ENCODE peak calls at places on chromosomes 3 and 15, in nine cellular contexts. Q is AG04450; U is kidney; X is heart left ventricle; S is CD8-positive, alpha-beta memory T cell; G is spleen; W is ovary; I is GM23338; J is right atrium auricular region. H is an unnamed sample.

GRCh38 chr3:66797916-66798560 is 200.1 kb upstream of the KBTBD8 start:
- DNase-seq in S (no peak), X (peak), G (no peak), W (no peak), J (no peak), Q (peak), U (peak), I (peak), H (peak)

GRCh38 chr3:27085849-27086248 is 283.3 kb downstream of the NEK10 start:
- DNase-seq in Q (no peak), W (no peak), X (no peak), S (no peak), U (no peak), I (no peak), J (no peak), G (no peak), H (no peak)

GRCh38 chr15:44038801-44039200 is 156.3 kb downstream of the FRMD5 start:
- DNase-seq in J (no peak), X (no peak), S (no peak), W (no peak), U (no peak), I (peak), G (no peak), Q (no peak), H (no peak)

GRCh38 chr3:143433787-143434378 is 314.3 kb downstream of the CHST2 start:
- DNase-seq in X (no peak), Q (no peak), S (no peak), G (no peak), W (no peak), I (peak), J (no peak), U (no peak), H (no peak)

GRCh38 chr15:69797051-69797595 is 300.6 kb downstream of the TLE3 start:
- DNase-seq in W (no peak), Q (no peak), U (no peak), I (no peak), G (peak), S (no peak), J (peak), X (no peak), H (no peak)

GRCh38 chr15:28006116-28006911 is 92.8 kb downstream of the OCA2 start:
- DNase-seq in G (no peak), I (no peak), W (no peak), X (no peak), U (no peak), J (no peak), Q (no peak), S (no peak), H (no peak)

GRCh38 chr15:66720206-66721010 is 18.4 kb downstream of the SMAD6 start:
- DNase-seq in I (no peak), Q (no peak), X (no peak), S (no peak), J (peak), W (no peak), G (no peak), U (peak), H (no peak)

GRCh38 chr3:122902326-122902725 is 107.5 kb downstream of the SLC49A4 start:
- DNase-seq in X (no peak), S (no peak), W (no peak), J (no peak), U (no peak), Q (no peak), G (no peak), I (no peak), H (no peak)

GRCh38 chr15:56286213-56286612 is 42.5 kb upstream of the RFX7 start:
- DNase-seq in S (no peak), G (no peak), I (peak), Q (no peak), J (no peak), W (no peak), X (no peak), U (no peak), H (no peak)

GRCh38 chr15:67108122-67108871 is 42.9 kb downstream of the SMAD3 start:
- DNase-seq in Q (no peak), I (no peak), S (no peak), U (no peak), W (no peak), X (no peak), J (no peak), G (peak), H (no peak)

GRCh38 chr3:183548262-183548769 is 7.2 kb downstream of the KLHL6 start:
- DNase-seq in X (no peak), G (no peak), U (no peak), S (no peak), I (peak), Q (peak), W (no peak), J (no peak), H (no peak)

GRCh38 chr3:171980578-171981270 is 58.7 kb upstream of the FNDC3B start:
- DNase-seq in J (no peak), G (no peak), W (no peak), Q (no peak), X (no peak), S (peak), I (no peak), U (no peak), H (no peak)

GRCh38 chr15:57667171-57667924 is 39.2 kb upstream of the POLR2M start:
- DNase-seq in J (no peak), Q (peak), I (peak), W (no peak), S (no peak), U (no peak), X (no peak), G (no peak), H (no peak)

GRCh38 chr3:72163809-72164634 is 379.1 kb upstream of the PROK2 start:
- DNase-seq in S (no peak), U (no peak), J (no peak), G (peak), W (no peak), X (no peak), Q (no peak), I (no peak), H (no peak)

GRCh38 chr3:39107874-39108308 is 411 bp downstream of the TTC21A start:
- DNase-seq in J (no peak), W (no peak), X (no peak), S (no peak), I (no peak), U (no peak), Q (no peak), G (no peak), H (no peak)

GRCh38 chr3:108152261-108152660 is 61.4 kb upstream of the CD47 start:
- DNase-seq in S (no peak), W (no peak), X (no peak), J (no peak), Q (no peak), G (no peak), U (no peak), I (no peak), H (no peak)

GRCh38 chr3:35685153-35685552 is 45.8 kb downstream of the ARPP21 start:
- DNase-seq in G (no peak), X (no peak), U (no peak), I (no peak), W (no peak), S (no peak), Q (no peak), J (no peak), H (no peak)

GRCh38 chr3:71066849-71067261 is 516.7 kb downstream of the FOXP1 start:
- DNase-seq in S (no peak), I (no peak), W (no peak), X (no peak), G (no peak), Q (no peak), U (peak), J (peak), H (no peak)

GRCh38 chr15:31155136-31155535 is 53.6 kb upstream of the TRPM1 start:
- DNase-seq in Q (no peak), U (no peak), S (no peak), J (no peak), I (no peak), X (no peak), G (peak), W (no peak), H (no peak)

GRCh38 chr15:31150732-31151212 is 49.2 kb upstream of the TRPM1 start:
- DNase-seq in Q (no peak), I (peak), W (no peak), X (no peak), S (no peak), G (peak), J (no peak), U (no peak), H (no peak)

GRCh38 chr15:31156226-31156625 is 54.7 kb upstream of the TRPM1 start:
- DNase-seq in G (no peak), U (no peak), W (no peak), I (no peak), S (no peak), J (no peak), Q (no peak), X (no peak), H (no peak)

GRCh38 chr15:31151301-31152233 is 50.0 kb upstream of the TRPM1 start:
- DNase-seq in U (no peak), Q (no peak), G (peak), I (no peak), S (no peak), J (no peak), X (no peak), W (no peak), H (no peak)

DNA sequence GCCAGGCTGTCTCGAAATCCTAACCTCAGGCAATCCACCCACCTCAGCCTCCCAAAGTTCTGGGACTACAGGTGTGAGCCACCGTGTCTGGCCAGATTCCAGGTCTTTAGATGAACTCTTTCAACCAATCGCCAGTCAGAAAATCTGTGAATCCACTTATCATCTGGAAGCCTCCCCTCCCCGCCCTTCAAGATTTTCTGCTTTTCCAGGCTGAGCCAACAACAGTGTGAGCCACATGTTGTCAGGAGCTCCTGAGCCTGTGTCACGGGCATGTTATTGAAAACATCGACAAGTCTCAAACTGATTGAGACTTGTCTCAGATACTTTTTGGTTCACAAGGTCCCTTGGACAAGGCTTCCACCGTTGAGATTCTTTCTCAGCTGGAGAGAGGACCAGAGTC is 52.0 kb upstream of the TRPM1 start:
- DNase-seq in X (no peak), S (no peak), J (no peak), W (no peak), U (no peak), I (no peak), Q (no peak), G (no peak), H (no peak)
- H3K27ac ChIP-seq in X (no peak), S (no peak), J (no peak), W (no peak), U (no peak), I (no peak), Q (no peak), G (no peak), H (no peak)

GRCh38 chr15:99324700-99325099 is 73.4 kb downstream of the LRRC28 start:
- DNase-seq in J (no peak), Q (no peak), I (no peak), X (no peak), U (no peak), S (no peak), W (no peak), G (no peak), H (no peak)
- H3K27ac ChIP-seq in J (peak), Q (no peak), I (no peak), X (peak), U (no peak), S (no peak), W (no peak), G (no peak), H (peak)

GRCh38 chr3:129224984-129225393 is 24.4 kb upstream of the COPG1 start:
- DNase-seq in W (peak), X (peak), G (peak), S (no peak), J (peak), U (peak), I (no peak), Q (no peak), H (peak)
- H3K27ac ChIP-seq in W (no peak), X (peak), G (peak), S (no peak), J (peak), U (peak), I (no peak), Q (peak), H (peak)

DNA sequence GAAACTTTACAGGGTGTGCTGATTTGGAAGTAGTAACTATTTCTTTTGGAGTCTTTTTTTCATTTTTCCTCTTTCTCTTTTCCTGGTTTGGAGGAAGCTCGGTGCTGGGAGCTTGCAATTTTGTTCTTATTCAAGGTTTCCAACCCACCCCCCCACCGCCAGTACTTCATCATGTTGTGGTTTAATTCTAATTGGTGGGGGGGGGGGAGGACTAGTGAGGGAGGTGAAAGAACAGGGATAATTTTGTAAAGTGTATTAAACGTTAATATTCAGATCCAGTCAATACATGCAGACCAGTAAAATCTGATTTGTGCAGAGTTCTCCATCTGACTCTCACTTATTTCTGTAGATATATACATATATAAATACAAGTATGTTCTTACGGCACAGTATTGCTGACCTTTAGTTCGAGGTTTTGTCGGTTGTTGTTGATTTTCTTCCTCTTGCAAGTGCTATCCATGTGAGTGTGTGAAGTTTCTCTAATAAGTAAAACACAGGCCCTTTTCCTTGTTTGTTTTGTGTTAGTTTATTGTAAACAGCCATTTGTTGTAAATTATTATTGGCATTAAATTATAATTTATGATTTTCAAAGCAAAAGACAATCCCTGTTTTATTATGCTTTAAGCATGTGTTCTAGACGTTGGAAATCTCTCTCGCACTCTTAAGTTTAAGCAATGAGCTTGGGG is 9.3 kb downstream of the NR2F2 start:
- DNase-seq in U (no peak), J (no peak), Q (no peak), X (no peak), S (no peak), W (no peak), I (no peak), G (no peak), H (no peak)
- H3K27ac ChIP-seq in U (peak), J (peak), Q (peak), X (peak), S (no peak), W (peak), I (no peak), G (peak), H (peak)

DNA sequence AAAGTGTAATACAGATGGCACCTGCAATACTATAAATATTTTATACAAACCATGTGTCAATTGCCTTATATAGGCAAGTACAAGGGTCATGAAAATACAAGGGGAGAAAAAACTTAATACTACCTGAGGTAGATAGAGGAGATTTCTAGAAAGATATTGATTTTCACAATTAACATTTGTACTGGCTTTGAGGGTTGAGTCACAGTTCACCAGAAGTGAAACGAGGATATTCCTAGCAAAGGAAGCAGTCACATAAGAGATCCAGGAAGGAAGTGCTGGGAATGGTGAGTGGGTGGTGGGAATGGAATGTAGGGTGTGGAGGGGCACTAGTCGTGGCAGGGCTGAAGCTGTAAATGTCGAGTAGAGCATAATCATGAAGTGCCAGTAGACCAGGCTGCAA is 108.7 kb downstream of the P2RY1 start:
- DNase-seq in G (no peak), J (no peak), U (no peak), W (no peak), S (no peak), Q (no peak), I (no peak), X (no peak), H (no peak)
- H3K27ac ChIP-seq in G (no peak), J (no peak), U (no peak), W (no peak), S (no peak), Q (no peak), I (no peak), X (no peak), H (no peak)

DNA sequence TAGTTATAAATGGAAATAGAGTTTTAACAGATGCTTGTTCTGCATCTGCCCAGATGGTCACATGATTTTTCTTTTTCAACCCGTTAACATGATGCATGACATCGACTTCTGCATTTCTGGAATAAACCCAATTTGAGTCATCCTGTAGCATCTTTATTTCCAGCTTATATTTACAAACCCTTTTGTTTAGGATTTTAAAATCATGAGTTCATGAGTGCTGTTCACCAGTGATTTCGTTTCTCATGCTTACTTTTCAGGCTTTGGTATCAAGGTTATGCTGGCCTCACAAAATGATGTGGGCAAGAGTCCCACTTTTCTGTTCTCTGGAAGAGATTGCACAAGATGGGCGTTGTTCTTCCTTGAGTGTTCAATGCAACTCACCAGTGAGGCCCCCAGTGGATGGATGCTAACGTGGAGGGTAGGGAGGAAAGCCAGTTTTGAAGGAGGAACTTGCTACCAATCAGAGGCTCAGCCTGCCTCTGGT is 5.2 kb downstream of the HRH1 start:
- DNase-seq in S (no peak), J (peak), W (peak), G (peak), I (peak), Q (peak), U (no peak), X (no peak), H (no peak)
- H3K27ac ChIP-seq in S (no peak), J (no peak), W (peak), G (no peak), I (no peak), Q (peak), U (no peak), X (no peak), H (peak)

GRCh38 chr3:177145954-177146353 is 51.3 kb downstream of the TBL1XR1 start:
- DNase-seq in J (no peak), U (no peak), G (no peak), Q (no peak), S (no peak), X (no peak), I (no peak), W (no peak), H (no peak)

GRCh38 chr3:177145402-177145801 is 51.9 kb downstream of the TBL1XR1 start:
- DNase-seq in S (no peak), G (no peak), I (no peak), W (no peak), J (no peak), Q (no peak), X (no peak), U (no peak), H (no peak)

GRCh38 chr3:177141899-177142651 is 55.2 kb downstream of the TBL1XR1 start:
- DNase-seq in W (no peak), J (no peak), I (no peak), X (no peak), Q (no peak), U (no peak), G (no peak), S (no peak), H (no peak)

GRCh38 chr3:177146646-177147045 is 50.6 kb downstream of the TBL1XR1 start:
- DNase-seq in S (no peak), I (no peak), J (no peak), Q (no peak), X (no peak), W (no peak), G (no peak), U (no peak), H (no peak)

DNA sequence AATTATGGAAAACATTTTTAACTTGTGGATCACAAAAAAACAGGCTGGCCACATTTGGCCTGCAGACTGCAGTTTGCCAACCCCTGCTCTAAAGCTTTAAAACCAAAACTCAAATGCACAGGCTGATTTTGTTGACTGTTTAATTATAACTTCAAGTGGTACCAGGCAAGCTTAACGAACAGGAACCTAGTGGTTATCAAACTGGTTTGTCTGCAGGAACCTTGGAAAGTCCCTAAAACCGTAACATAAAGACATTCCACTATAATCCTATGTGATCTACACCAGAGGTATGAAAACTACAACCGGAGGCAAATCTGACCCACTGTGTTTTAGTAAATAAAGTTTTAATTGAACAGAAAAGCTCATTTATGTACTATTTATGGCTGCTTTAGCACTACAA is 52.4 kb downstream of the TBL1XR1 start:
- DNase-seq in W (no peak), X (no peak), I (no peak), G (no peak), Q (no peak), S (peak), U (no peak), J (no peak), H (no peak)
- H3K27ac ChIP-seq in W (no peak), X (no peak), I (peak), G (peak), Q (no peak), S (no peak), U (no peak), J (no peak), H (no peak)

GRCh38 chr3:53178246-53178645 is 17.2 kb downstream of the PRKCD start:
- DNase-seq in U (peak), I (no peak), G (no peak), J (no peak), S (no peak), X (no peak), Q (no peak), W (no peak), H (no peak)
- H3K27ac ChIP-seq in U (no peak), I (no peak), G (no peak), J (no peak), S (no peak), X (no peak), Q (no peak), W (no peak), H (no peak)

GRCh38 chr3:125632597-125632996 is 37.3 kb upstream of the OSBPL11 start:
- DNase-seq in I (no peak), X (no peak), U (no peak), G (no peak), Q (no peak), W (no peak), S (no peak), J (no peak), H (no peak)
- H3K27ac ChIP-seq in I (no peak), X (no peak), U (no peak), G (peak), Q (no peak), W (no peak), S (no peak), J (no peak), H (peak)

GRCh38 chr3:29695905-29696238 is 415.0 kb downstream of the RBMS3 start:
- DNase-seq in Q (no peak), J (no peak), S (no peak), W (no peak), G (no peak), X (no peak), I (no peak), U (no peak), H (no peak)
- H3K27ac ChIP-seq in Q (peak), J (peak), S (no peak), W (no peak), G (peak), X (peak), I (peak), U (peak), H (peak)

H was measured in left ventricle myocardium inferior.